ENCODE peak calls at places on chromosomes 7 and 10, in four cellular contexts. N is IMR-90, A is HepG2, R is A549. T is an unnamed sample.

GRCh38 chr10:132243141-132243540 is 56.4 kb downstream of the DPYSL4 start:
- DNase-seq in N (no peak), R (no peak), A (no peak), T (no peak)

GRCh38 chr7:38040831-38041230 is 120.4 kb downstream of the EPDR1 start:
- DNase-seq in N (no peak), A (no peak), R (no peak), T (peak; percentile 10)

GRCh38 chr7:154968336-154969001 is 34.5 kb downstream of the PAXIP1 start:
- DNase-seq in N (peak; percentile 1), A (no peak), R (no peak), T (no peak)

GRCh38 chr10:103763374-103764202 is 91.8 kb downstream of the SH3PXD2A start:
- DNase-seq in R (no peak), N (peak; percentile 46), A (no peak), T (peak; percentile 33)

GRCh38 chr10:73827346-73828089 is 16.1 kb upstream of the NDST2 start:
- DNase-seq in N (no peak), A (no peak), R (no peak), T (no peak)

GRCh38 chr7:145902123-145902522 is 214.5 kb upstream of the CNTNAP2 start:
- DNase-seq in R (no peak), A (no peak), N (no peak), T (no peak)

GRCh38 chr10:75019360-75019759 is 92.1 kb upstream of the SAMD8 start:
- DNase-seq in A (no peak), N (peak; percentile 41), R (peak; percentile 35), T (no peak)

GRCh38 chr10:49737474-49738201 is 24.5 kb downstream of the OGDHL start:
- DNase-seq in N (no peak), R (no peak), A (no peak), T (no peak)

GRCh38 chr7:31421607-31422006 is 81.1 kb upstream of the NEUROD6 start:
- DNase-seq in N (no peak), A (no peak), R (no peak), T (no peak)

GRCh38 chr7:121540138-121540537 is 144.0 kb upstream of the FAM3C start:
- DNase-seq in R (no peak), A (no peak), N (no peak), T (no peak)

GRCh38 chr7:84025332-84025927 is 169.2 kb downstream of the SEMA3A start:
- DNase-seq in N (peak; percentile 94), A (peak; percentile 75), R (peak; percentile 94), T (no peak)

GRCh38 chr10:72375585-72375984 is 20.9 kb upstream of the DNAJB12 start:
- DNase-seq in R (peak; percentile 40), N (no peak), A (peak; percentile 53), T (peak; percentile 51)

GRCh38 chr7:82567841-82568240 is 124.3 kb upstream of the CACNA2D1 start:
- DNase-seq in R (no peak), N (no peak), A (no peak), T (no peak)

GRCh38 chr10:95467162-95467599 is 94.0 kb downstream of the SORBS1 start:
- DNase-seq in A (peak; percentile 83), N (no peak), R (no peak), T (peak; percentile 45)

DNA sequence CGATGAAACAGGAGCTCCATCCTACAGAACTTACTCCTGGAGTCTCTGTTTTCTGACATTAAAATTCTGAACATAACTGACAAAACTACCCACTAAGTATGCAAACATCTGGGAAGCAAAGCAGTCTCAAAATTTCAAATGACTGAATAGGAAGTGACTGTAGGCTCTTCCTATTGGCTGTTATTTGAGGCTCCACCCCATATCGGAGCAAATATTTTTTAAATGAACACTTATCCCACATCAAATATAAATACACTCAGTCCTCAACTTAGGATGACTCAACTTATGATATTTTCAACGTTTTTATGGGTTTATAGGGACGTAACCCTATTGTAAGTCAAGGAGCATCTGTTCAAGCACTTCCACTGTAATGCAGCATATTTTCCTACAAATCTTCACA is 8.8 kb downstream of the HSPA12A start:
- DNase-seq in N (peak; percentile 93), A (no peak), R (no peak), T (no peak)
- TF ChIP-seq MAZ in N (no peak), A (no peak), R (no peak), T (no peak)

GRCh38 chr10:78741541-78741940 is 327.2 kb upstream of the ZMIZ1 start:
- DNase-seq in N (peak; percentile 66), R (no peak), A (no peak), T (no peak)
- TF ChIP-seq RAD21 in N (no peak), R (no peak), A (no peak), T (no peak)

GRCh38 chr10:34768261-34768971 is 46.7 kb downstream of the PARD3 start:
- DNase-seq in N (peak; percentile 21), R (peak; percentile 43), A (no peak), T (no peak)
- TF ChIP-seq MAZ in N (no peak), R (no peak), A (no peak), T (no peak)

DNA sequence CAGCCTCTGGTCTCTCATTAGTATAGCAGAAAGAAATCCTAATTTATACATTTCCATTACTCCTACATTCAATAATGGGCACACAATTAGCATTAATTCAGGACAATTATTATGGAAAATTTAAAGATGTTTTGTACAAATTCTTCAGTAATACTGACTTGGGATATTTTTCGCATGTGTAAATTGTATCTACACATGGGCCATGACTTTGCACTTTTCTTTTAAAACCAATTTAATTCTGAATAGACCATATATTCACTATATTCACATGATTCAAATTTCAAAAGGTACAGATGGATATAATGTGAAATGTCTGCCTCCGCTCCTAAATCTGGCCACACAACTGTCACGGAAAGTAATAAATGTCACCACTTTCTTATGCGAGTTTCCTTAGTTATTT is 123.0 kb downstream of the TCERG1L start:
- DNase-seq in N (no peak), A (no peak), R (no peak), T (no peak)
- TF ChIP-seq RAD21 in N (no peak), A (no peak), R (no peak), T (no peak)

T was measured in K562.